ENCODE peak calls at places on chromosomes 1 and 21, in six cellular contexts. One of them, this sample, is unnamed.

GRCh38 chr1:13228343-13228781 is 2.4 kb upstream of the PRAMEF18 start:
- DNase-seq in RWPE1: no peak
- DNase-seq in stimulated activated CD8-positive, alpha-beta memory T cell treated with anti-CD3 and anti-CD28 coated beads, Interleukin-15, amount 100 ng/mL, for 4 hours: no peak
- DNase-seq in A172: no peak
- DNase-seq in ureter: peak
- DNase-seq in activated effector memory CD4-positive, alpha-beta T cell treated with Interleukin-2 at 50 U/mL for 16 hours: no peak
- DNase-seq in this sample: peak

GRCh38 chr1:34984435-34985062 is 598 bp downstream of the TMEM35B start:
- DNase-seq in A172: peak
- DNase-seq in RWPE1: peak
- DNase-seq in activated effector memory CD4-positive, alpha-beta T cell treated with Interleukin-2 at 50 U/mL for 16 hours: peak
- DNase-seq in ureter: peak
- DNase-seq in stimulated activated CD8-positive, alpha-beta memory T cell treated with anti-CD3 and anti-CD28 coated beads, Interleukin-15, amount 100 ng/mL, for 4 hours: no peak
- DNase-seq in this sample: no peak

GRCh38 chr1:37096523-37096922 is 62.2 kb upstream of the GRIK3 start:
- DNase-seq in RWPE1: no peak
- DNase-seq in A172: no peak
- DNase-seq in activated effector memory CD4-positive, alpha-beta T cell treated with Interleukin-2 at 50 U/mL for 16 hours: no peak
- DNase-seq in ureter: no peak
- DNase-seq in stimulated activated CD8-positive, alpha-beta memory T cell treated with anti-CD3 and anti-CD28 coated beads, Interleukin-15, amount 100 ng/mL, for 4 hours: no peak
- DNase-seq in this sample: no peak

GRCh38 chr1:202112864-202113689 is 9.6 kb upstream of the GPR37L1 start:
- DNase-seq in ureter: no peak
- DNase-seq in stimulated activated CD8-positive, alpha-beta memory T cell treated with anti-CD3 and anti-CD28 coated beads, Interleukin-15, amount 100 ng/mL, for 4 hours: no peak
- DNase-seq in activated effector memory CD4-positive, alpha-beta T cell treated with Interleukin-2 at 50 U/mL for 16 hours: no peak
- DNase-seq in RWPE1: no peak
- DNase-seq in A172: peak
- DNase-seq in this sample: no peak

GRCh38 chr1:7253118-7253480 is 467.8 kb downstream of the CAMTA1 start:
- DNase-seq in stimulated activated CD8-positive, alpha-beta memory T cell treated with anti-CD3 and anti-CD28 coated beads, Interleukin-15, amount 100 ng/mL, for 4 hours: no peak
- DNase-seq in A172: no peak
- DNase-seq in RWPE1: no peak
- DNase-seq in activated effector memory CD4-positive, alpha-beta T cell treated with Interleukin-2 at 50 U/mL for 16 hours: no peak
- DNase-seq in ureter: no peak
- DNase-seq in this sample: no peak

GRCh38 chr21:41966341-41966833 is 12.6 kb upstream of the C2CD2 start:
- DNase-seq in activated effector memory CD4-positive, alpha-beta T cell treated with Interleukin-2 at 50 U/mL for 16 hours: no peak
- DNase-seq in stimulated activated CD8-positive, alpha-beta memory T cell treated with anti-CD3 and anti-CD28 coated beads, Interleukin-15, amount 100 ng/mL, for 4 hours: no peak
- DNase-seq in ureter: no peak
- DNase-seq in RWPE1: no peak
- DNase-seq in A172: peak
- DNase-seq in this sample: no peak

GRCh38 chr1:209207701-209208286 is 375.7 kb upstream of the CAMK1G start:
- DNase-seq in stimulated activated CD8-positive, alpha-beta memory T cell treated with anti-CD3 and anti-CD28 coated beads, Interleukin-15, amount 100 ng/mL, for 4 hours: no peak
- DNase-seq in ureter: peak
- DNase-seq in A172: peak
- DNase-seq in activated effector memory CD4-positive, alpha-beta T cell treated with Interleukin-2 at 50 U/mL for 16 hours: no peak
- DNase-seq in RWPE1: peak
- DNase-seq in this sample: peak

GRCh38 chr1:198909973-198910372 is 271.1 kb downstream of the PTPRC start:
- DNase-seq in RWPE1: no peak
- DNase-seq in activated effector memory CD4-positive, alpha-beta T cell treated with Interleukin-2 at 50 U/mL for 16 hours: no peak
- DNase-seq in stimulated activated CD8-positive, alpha-beta memory T cell treated with anti-CD3 and anti-CD28 coated beads, Interleukin-15, amount 100 ng/mL, for 4 hours: no peak
- DNase-seq in ureter: no peak
- DNase-seq in A172: no peak
- DNase-seq in this sample: no peak

GRCh38 chr1:8858888-8859706 is 19.4 kb downstream of the ENO1 start:
- DNase-seq in ureter: no peak
- DNase-seq in activated effector memory CD4-positive, alpha-beta T cell treated with Interleukin-2 at 50 U/mL for 16 hours: no peak
- DNase-seq in A172: no peak
- DNase-seq in RWPE1: no peak
- DNase-seq in stimulated activated CD8-positive, alpha-beta memory T cell treated with anti-CD3 and anti-CD28 coated beads, Interleukin-15, amount 100 ng/mL, for 4 hours: no peak
- DNase-seq in this sample: peak

GRCh38 chr1:183070923-183071618 is 47.9 kb downstream of the LAMC1 start:
- DNase-seq in RWPE1: no peak
- DNase-seq in ureter: no peak
- DNase-seq in activated effector memory CD4-positive, alpha-beta T cell treated with Interleukin-2 at 50 U/mL for 16 hours: no peak
- DNase-seq in A172: peak
- DNase-seq in stimulated activated CD8-positive, alpha-beta memory T cell treated with anti-CD3 and anti-CD28 coated beads, Interleukin-15, amount 100 ng/mL, for 4 hours: no peak
- DNase-seq in this sample: no peak

GRCh38 chr1:67001682-67002425 is 52.1 kb downstream of the SLC35D1 start:
- DNase-seq in A172: no peak
- DNase-seq in ureter: no peak
- DNase-seq in stimulated activated CD8-positive, alpha-beta memory T cell treated with anti-CD3 and anti-CD28 coated beads, Interleukin-15, amount 100 ng/mL, for 4 hours: no peak
- DNase-seq in activated effector memory CD4-positive, alpha-beta T cell treated with Interleukin-2 at 50 U/mL for 16 hours: no peak
- DNase-seq in RWPE1: no peak
- DNase-seq in this sample: no peak

GRCh38 chr1:110068646-110069301 is 1.7 kb downstream of the ALX3 start:
- DNase-seq in A172: no peak
- DNase-seq in RWPE1: no peak
- DNase-seq in stimulated activated CD8-positive, alpha-beta memory T cell treated with anti-CD3 and anti-CD28 coated beads, Interleukin-15, amount 100 ng/mL, for 4 hours: no peak
- DNase-seq in activated effector memory CD4-positive, alpha-beta T cell treated with Interleukin-2 at 50 U/mL for 16 hours: no peak
- DNase-seq in ureter: no peak
- DNase-seq in this sample: no peak

GRCh38 chr1:57464756-57465155 is 40.9 kb upstream of the DAB1 start:
- DNase-seq in ureter: no peak
- DNase-seq in RWPE1: no peak
- DNase-seq in stimulated activated CD8-positive, alpha-beta memory T cell treated with anti-CD3 and anti-CD28 coated beads, Interleukin-15, amount 100 ng/mL, for 4 hours: no peak
- DNase-seq in A172: no peak
- DNase-seq in activated effector memory CD4-positive, alpha-beta T cell treated with Interleukin-2 at 50 U/mL for 16 hours: no peak
- DNase-seq in this sample: no peak

GRCh38 chr21:20997308-20997632 is 939 bp upstream of the NCAM2 start:
- DNase-seq in RWPE1: no peak
- DNase-seq in ureter: no peak
- DNase-seq in A172: no peak
- DNase-seq in activated effector memory CD4-positive, alpha-beta T cell treated with Interleukin-2 at 50 U/mL for 16 hours: no peak
- DNase-seq in stimulated activated CD8-positive, alpha-beta memory T cell treated with anti-CD3 and anti-CD28 coated beads, Interleukin-15, amount 100 ng/mL, for 4 hours: no peak
- DNase-seq in this sample: no peak

GRCh38 chr1:154567386-154568164 is at the start of gene CHRNB2:
- DNase-seq in stimulated activated CD8-positive, alpha-beta memory T cell treated with anti-CD3 and anti-CD28 coated beads, Interleukin-15, amount 100 ng/mL, for 4 hours: peak
- DNase-seq in activated effector memory CD4-positive, alpha-beta T cell treated with Interleukin-2 at 50 U/mL for 16 hours: peak
- DNase-seq in A172: peak
- DNase-seq in RWPE1: peak
- DNase-seq in ureter: no peak
- DNase-seq in this sample: peak